ENCODE peak calls at places on chromosome 9, in six cellular contexts. Q, O, W, X, Z and D are unnamed samples.

GRCh38 chr9:31304576-31304975 is 1079.9 kb upstream of the ACO1 start:
- DNase-seq in Q (no peak), O (peak), W (peak), X (no peak), Z (no peak), D (no peak)

GRCh38 chr9:37710039-37710438 is 43.6 kb upstream of the TRMT10B start:
- DNase-seq in Q (no peak), O (no peak), W (no peak), X (no peak), Z (no peak), D (no peak)

GRCh38 chr9:93620881-93621820 is 44.8 kb downstream of the PHF2 start:
- DNase-seq in Q (no peak), O (no peak), W (no peak), X (no peak), Z (no peak), D (no peak)

GRCh38 chr9:97570899-97571298 is 62.3 kb downstream of the TSTD2 start:
- DNase-seq in Q (no peak), O (no peak), W (no peak), X (no peak), Z (no peak), D (no peak)

GRCh38 chr9:127049044-127049443 is 73.4 kb downstream of the ANGPTL2 start:
- DNase-seq in Q (peak), O (peak), W (peak), X (peak), Z (peak), D (no peak)

GRCh38 chr9:127222388-127223095 is 42.0 kb upstream of the GARNL3 start:
- DNase-seq in Q (no peak), O (no peak), W (no peak), X (no peak), Z (no peak), D (no peak)

GRCh38 chr9:27407966-27408365 is 111.0 kb upstream of the EQTN start:
- DNase-seq in Q (no peak), O (peak), W (peak), X (no peak), Z (no peak), D (no peak)

GRCh38 chr9:110426052-110426709 is 88.5 kb upstream of the TXNDC8 start:
- DNase-seq in Q (no peak), O (peak), W (peak), X (no peak), Z (no peak), D (no peak)

GRCh38 chr9:97479496-97480159 is 21.8 kb upstream of the TMOD1 start:
- DNase-seq in Q (no peak), O (no peak), W (no peak), X (no peak), Z (no peak), D (no peak)

GRCh38 chr9:1709347-1709746 is 305.8 kb upstream of the SMARCA2 start:
- DNase-seq in Q (no peak), O (no peak), W (no peak), X (no peak), Z (no peak), D (peak)

GRCh38 chr9:84862786-84863185 is 193.3 kb downstream of the NTRK2 start:
- DNase-seq in Q (peak), O (peak), W (peak), X (no peak), Z (peak), D (no peak)

GRCh38 chr9:76200315-76200714 is 193.9 kb downstream of the RFK start:
- DNase-seq in Q (no peak), O (peak), W (peak), X (no peak), Z (no peak), D (no peak)

GRCh38 chr9:16335788-16336580 is 534.5 kb downstream of the BNC2 start:
- DNase-seq in Q (peak), O (peak), W (peak), X (no peak), Z (peak), D (no peak)

GRCh38 chr9:4742246-4742645 is 1.2 kb upstream of the AK3 start:
- DNase-seq in Q (no peak), O (no peak), W (peak), X (no peak), Z (no peak), D (no peak)

GRCh38 chr9:136696502-136696901 is 9.2 kb upstream of the AGPAT2 start:
- DNase-seq in Q (no peak), O (no peak), W (no peak), X (no peak), Z (no peak), D (no peak)

GRCh38 chr9:28135571-28135970 is 562.3 kb upstream of the C9orf72 start:
- DNase-seq in Q (no peak), O (no peak), W (no peak), X (no peak), Z (no peak), D (no peak)

GRCh38 chr9:129556576-129557191 is 64.2 kb downstream of the C9orf50 start:
- DNase-seq in Q (no peak), O (no peak), W (no peak), X (no peak), Z (no peak), D (no peak)

GRCh38 chr9:105416840-105417239 is 31.0 kb upstream of the FSD1L start:
- DNase-seq in Q (no peak), O (no peak), W (no peak), X (no peak), Z (no peak), D (peak)

GRCh38 chr9:110619831-110620230 is 40.3 kb upstream of the SVEP1 start:
- DNase-seq in Q (no peak), O (peak), W (peak), X (no peak), Z (no peak), D (no peak)

GRCh38 chr9:32524558-32525461 is 1.2 kb downstream of the RIGI start:
- DNase-seq in Q (no peak), O (peak), W (no peak), X (peak), Z (peak), D (no peak)

GRCh38 chr9:129889936-129890717 is 54.9 kb downstream of the USP20 start:
- DNase-seq in Q (no peak), O (no peak), W (no peak), X (peak), Z (no peak), D (peak)

GRCh38 chr9:120351106-120351505 is 228.9 kb downstream of the CDK5RAP2 start:
- DNase-seq in Q (no peak), O (no peak), W (no peak), X (no peak), Z (no peak), D (no peak)

GRCh38 chr9:84775056-84775648 is 105.6 kb downstream of the NTRK2 start:
- DNase-seq in Q (no peak), O (no peak), W (no peak), X (no peak), Z (no peak), D (no peak)

GRCh38 chr9:72315510-72316287 is 49.3 kb downstream of the ZFAND5 start:
- DNase-seq in Q (peak), O (peak), W (peak), X (no peak), Z (peak), D (no peak)

GRCh38 chr9:136489731-136490130 is 6.9 kb upstream of the SEC16A start:
- DNase-seq in Q (no peak), O (no peak), W (no peak), X (no peak), Z (no peak), D (no peak)

GRCh38 chr9:130847306-130848217 is 12.5 kb downstream of the ABL1 start:
- DNase-seq in Q (peak), O (peak), W (peak), X (no peak), Z (peak), D (no peak)

GRCh38 chr9:108400267-108400666 is 455.5 kb downstream of the ACTL7B start:
- DNase-seq in Q (no peak), O (peak), W (no peak), X (no peak), Z (no peak), D (no peak)
- TF ChIP-seq CTCF in Q (no peak), O (no peak), W (peak), X (no peak), Z (no peak), D (no peak)

GRCh38 chr9:19948021-19948420 is 159.2 kb upstream of the SLC24A2 start:
- DNase-seq in Q (no peak), O (no peak), W (no peak), X (no peak), Z (no peak), D (no peak)

GRCh38 chr9:19940808-19941207 is 152.0 kb upstream of the SLC24A2 start:
- DNase-seq in Q (no peak), O (no peak), W (no peak), X (no peak), Z (no peak), D (no peak)

GRCh38 chr9:19946446-19947109 is 157.7 kb upstream of the SLC24A2 start:
- DNase-seq in Q (no peak), O (peak), W (peak), X (no peak), Z (no peak), D (no peak)
- TF ChIP-seq CTCF in Q (no peak), O (peak), W (peak), X (peak), Z (no peak), D (no peak)

GRCh38 chr9:95171001-95171400 is 146.5 kb downstream of the FANCC start:
- DNase-seq in Q (no peak), O (peak), W (peak), X (peak), Z (no peak), D (peak)

GRCh38 chr9:95167998-95168397 is 149.5 kb downstream of the FANCC start:
- DNase-seq in Q (peak), O (peak), W (peak), X (peak), Z (no peak), D (no peak)

GRCh38 chr9:95165004-95165403 is 152.5 kb downstream of the FANCC start:
- DNase-seq in Q (no peak), O (no peak), W (no peak), X (no peak), Z (no peak), D (no peak)
- TF ChIP-seq CTCF in Q (no peak), O (no peak), W (no peak), X (no peak), Z (no peak), D (no peak)

GRCh38 chr9:12640021-12640587 is 53.1 kb upstream of the TYRP1 start:
- DNase-seq in Q (peak), O (peak), W (peak), X (no peak), Z (no peak), D (no peak)

GRCh38 chr9:12643686-12644085 is 49.5 kb upstream of the TYRP1 start:
- DNase-seq in Q (no peak), O (no peak), W (no peak), X (no peak), Z (no peak), D (no peak)

DNA sequence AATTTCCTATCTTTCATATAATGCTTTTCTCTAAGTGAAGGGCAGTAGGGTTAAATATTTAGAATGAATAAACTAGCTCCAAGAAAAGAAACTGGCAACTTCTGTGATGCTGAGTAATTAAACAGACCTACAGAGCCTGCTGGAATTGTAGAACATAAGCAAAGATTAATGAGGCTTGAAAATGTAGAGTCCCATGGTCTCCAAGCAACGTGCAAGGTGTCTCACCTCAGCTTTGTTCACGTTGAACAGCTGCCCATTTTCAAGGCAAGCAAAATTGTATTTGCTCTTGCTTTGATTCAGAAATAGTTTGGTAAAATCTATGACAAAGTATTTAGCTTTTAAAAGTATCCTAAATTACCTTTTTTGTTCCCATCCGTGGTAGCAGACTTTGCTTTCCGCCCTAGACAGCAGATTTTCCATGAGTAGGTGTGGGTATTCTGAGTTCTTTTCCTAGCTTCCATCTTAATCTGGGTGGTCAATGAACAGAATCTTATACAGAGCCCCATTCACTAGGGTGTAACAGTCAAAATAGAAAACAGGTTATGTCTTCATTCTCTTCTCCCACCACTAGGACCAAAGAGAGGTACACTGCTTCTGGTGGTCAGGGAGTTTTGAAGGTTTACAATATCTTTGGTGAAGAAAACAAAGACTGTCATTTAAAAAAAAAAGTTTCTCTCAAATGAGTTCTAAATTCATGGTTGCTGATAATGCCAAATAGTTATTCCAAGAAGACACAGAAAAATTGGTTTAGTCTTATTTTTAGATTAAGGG is 52.1 kb upstream of the TYRP1 start:
- DNase-seq in Q (no peak), O (no peak), W (no peak), X (no peak), Z (no peak), D (no peak)
- TF ChIP-seq CTCF in Q (no peak), O (peak), W (no peak), X (no peak), Z (no peak), D (no peak)

GRCh38 chr9:90070469-90070868 is 465.7 kb downstream of the GADD45G start:
- DNase-seq in Q (no peak), O (no peak), W (no peak), X (no peak), Z (no peak), D (no peak)

GRCh38 chr9:90071257-90071656 is 466.4 kb downstream of the GADD45G start:
- DNase-seq in Q (no peak), O (no peak), W (no peak), X (no peak), Z (no peak), D (no peak)

GRCh38 chr9:90070056-90070455 is 465.2 kb downstream of the GADD45G start:
- DNase-seq in Q (no peak), O (no peak), W (no peak), X (no peak), Z (no peak), D (no peak)

GRCh38 chr9:90074319-90074962 is 469.6 kb downstream of the GADD45G start:
- DNase-seq in Q (no peak), O (no peak), W (no peak), X (no peak), Z (no peak), D (no peak)

DNA sequence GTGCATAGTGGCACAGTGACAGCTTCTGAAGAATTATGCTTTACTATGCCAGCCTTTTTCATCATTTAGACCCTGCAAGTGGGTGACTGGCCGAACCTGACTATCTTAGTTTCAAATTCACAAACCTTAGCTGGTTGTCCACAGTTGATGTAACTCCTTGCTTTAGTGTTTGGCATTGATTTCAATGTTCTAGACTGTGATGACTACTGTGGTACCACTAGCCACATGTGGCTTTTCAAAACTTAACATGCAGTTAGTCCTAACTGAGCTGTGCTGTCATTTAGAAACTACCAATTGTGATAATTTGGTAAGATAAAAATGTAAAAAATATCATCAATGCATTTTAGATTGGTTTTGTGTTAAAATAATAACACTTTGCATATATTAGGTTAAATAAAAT is 468.7 kb downstream of the GADD45G start:
- DNase-seq in Q (no peak), O (no peak), W (no peak), X (no peak), Z (no peak), D (no peak)
- TF ChIP-seq CTCF in Q (no peak), O (no peak), W (no peak), X (no peak), Z (no peak), D (no peak)

DNA sequence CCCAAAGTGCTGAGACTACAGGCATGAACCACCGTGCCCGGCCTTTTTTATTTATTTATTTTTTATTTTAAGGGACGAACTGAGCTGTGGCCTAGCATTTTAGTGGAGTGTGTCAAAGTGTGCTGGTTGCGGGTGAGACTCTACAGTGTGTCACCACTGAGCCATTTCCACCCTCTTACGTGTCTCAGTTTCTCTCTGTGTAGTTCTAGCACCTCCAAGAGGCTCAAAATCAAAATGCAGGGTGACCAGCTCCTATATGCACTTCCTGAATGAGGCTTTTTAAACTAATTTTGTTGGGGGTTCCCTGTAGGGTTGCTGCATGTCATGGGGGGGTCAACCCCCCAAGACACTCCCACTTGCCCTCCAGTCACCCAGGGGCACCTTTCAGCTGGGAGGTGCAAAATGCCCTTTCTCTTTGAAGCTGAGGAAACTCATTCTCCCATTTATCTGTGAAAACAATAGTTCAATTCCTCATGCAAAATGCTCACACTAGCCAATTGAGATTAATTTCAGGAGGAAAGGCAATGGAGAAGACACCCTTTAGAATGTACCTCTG is 69.3 kb downstream of the COL15A1 start:
- DNase-seq in Q (no peak), O (no peak), W (no peak), X (no peak), Z (no peak), D (no peak)
- TF ChIP-seq CTCF in Q (no peak), O (peak), W (no peak), X (no peak), Z (no peak), D (no peak)

GRCh38 chr9:124551472-124552339 is 44.5 kb upstream of the NR5A1 start:
- DNase-seq in Q (peak), O (peak), W (peak), X (no peak), Z (no peak), D (peak)
- TF ChIP-seq CTCF in Q (peak), O (peak), W (peak), X (peak), Z (no peak), D (peak)

DNA sequence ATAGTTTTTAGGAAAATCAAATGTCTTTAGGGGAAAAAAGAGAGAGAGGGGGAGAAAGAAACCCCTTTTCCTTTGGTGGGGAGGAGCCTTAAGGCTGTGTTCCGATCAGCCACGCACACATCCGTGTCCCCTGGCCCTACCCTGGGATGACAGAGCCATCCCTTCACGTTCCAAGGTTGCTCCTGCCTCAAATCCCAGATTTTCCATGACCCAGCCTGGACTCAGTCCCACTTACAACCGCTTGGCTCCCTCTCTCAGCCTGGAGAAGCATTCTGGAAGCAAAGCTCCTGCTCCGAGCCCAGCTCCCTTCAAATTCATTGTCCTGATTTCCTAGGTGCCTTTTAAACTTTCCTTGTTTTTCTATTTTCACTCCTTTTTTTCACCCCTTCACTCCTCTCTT is 78.5 kb downstream of the COL27A1 start:
- DNase-seq in Q (no peak), O (no peak), W (no peak), X (no peak), Z (peak), D (no peak)
- TF ChIP-seq CTCF in Q (no peak), O (no peak), W (no peak), X (no peak), Z (no peak), D (no peak)